ENCODE peak calls at places on chromosome 15, in five cellular contexts. G is Caki2; M is heart right ventricle; B is left cardiac atrium; V is CD8-positive, alpha-beta memory T cell. S is an unnamed sample.

GRCh38 chr15:89912674-89913396 is at the start of gene ARPIN:
- DNase-seq in V (peak), B (peak), M (peak), G (peak), S (peak)

GRCh38 chr15:84872009-84872900 is 12.2 kb upstream of the SLC28A1 start:
- DNase-seq in G (no peak), V (no peak), M (no peak), B (no peak), S (no peak)

GRCh38 chr15:96142498-96142897 is 188.0 kb upstream of the NR2F2 start:
- DNase-seq in G (no peak), M (no peak), V (no peak), B (no peak), S (no peak)

GRCh38 chr15:62847900-62848489 is 194.6 kb upstream of the TPM1 start:
- DNase-seq in B (peak), V (no peak), G (peak), M (peak), S (peak)

GRCh38 chr15:73374599-73374998 is 5.8 kb upstream of the HCN4 start:
- DNase-seq in M (peak), B (peak), V (no peak), G (no peak), S (no peak)

GRCh38 chr15:71252036-71252898 is 137.0 kb downstream of the THSD4 start:
- DNase-seq in M (no peak), B (no peak), V (no peak), G (peak), S (no peak)

GRCh38 chr15:64891546-64891945 is 20.2 kb upstream of the ANKDD1A start:
- DNase-seq in B (no peak), M (no peak), G (no peak), V (no peak), S (no peak)

GRCh38 chr15:54792526-54792925 is 404.2 kb downstream of the RSL24D1 start:
- DNase-seq in M (no peak), B (no peak), G (no peak), V (no peak), S (no peak)

GRCh38 chr15:74406992-74407705 is 26.6 kb downstream of the SEMA7A start:
- DNase-seq in M (no peak), V (no peak), G (peak), B (no peak), S (no peak)

GRCh38 chr15:94327356-94327936 is 96.1 kb downstream of the MCTP2 start:
- DNase-seq in M (no peak), B (no peak), G (peak), V (no peak), S (no peak)

GRCh38 chr15:43852607-43853006 is 25.8 kb downstream of the WDR76 start:
- DNase-seq in M (no peak), G (no peak), B (no peak), V (no peak), S (no peak)

GRCh38 chr15:43329222-43329959 is 982 bp downstream of the LCMT2 start:
- DNase-seq in G (no peak), B (peak), M (no peak), V (no peak), S (peak)

GRCh38 chr15:52670087-52670486 is 9.1 kb downstream of the ATOSA start:
- DNase-seq in M (no peak), G (no peak), B (no peak), V (no peak), S (no peak)

GRCh38 chr15:55230051-55230670 is 33.4 kb upstream of the RSL24D1 start:
- DNase-seq in V (no peak), G (no peak), M (no peak), B (no peak), S (no peak)

GRCh38 chr15:78316211-78317077 is 17.0 kb upstream of the SKIC8 start:
- DNase-seq in V (no peak), M (no peak), B (no peak), G (no peak), S (no peak)

GRCh38 chr15:81813215-81813614 is 232.6 kb downstream of the MEX3B start:
- DNase-seq in V (no peak), M (no peak), G (no peak), B (no peak), S (no peak)

GRCh38 chr15:97979131-97979502 is 18.6 kb downstream of the ARRDC4 start:
- DNase-seq in V (no peak), G (no peak), M (no peak), B (no peak), S (no peak)

GRCh38 chr15:91135201-91136130 is 35.4 kb downstream of the SV2B start:
- DNase-seq in B (no peak), G (peak), V (no peak), M (no peak), S (no peak)

GRCh38 chr15:95290376-95290973 is 1040.0 kb upstream of the NR2F2 start:
- DNase-seq in M (no peak), V (no peak), G (no peak), B (no peak), S (no peak)

GRCh38 chr15:82571722-82572222 is 31.5 kb upstream of the RPS17 start:
- DNase-seq in G (peak), M (peak), B (peak), V (no peak), S (peak)

GRCh38 chr15:73575636-73576247 is 57.4 kb downstream of the NPTN start:
- DNase-seq in B (peak), M (peak), V (no peak), G (no peak), S (no peak)

GRCh38 chr15:50355980-50356379 is 982 bp upstream of the GABPB1 start:
- DNase-seq in G (no peak), M (no peak), B (no peak), V (no peak), S (no peak)

GRCh38 chr15:77464129-77464865 is 43.6 kb downstream of the HMG20A start:
- DNase-seq in G (peak), B (no peak), M (no peak), V (no peak), S (no peak)

GRCh38 chr15:81888748-81889479 is 156.9 kb downstream of the MEX3B start:
- DNase-seq in V (no peak), G (no peak), M (no peak), B (no peak), S (no peak)

GRCh38 chr15:78105541-78106241 is 13.3 kb downstream of the SH2D7 start:
- DNase-seq in V (no peak), G (no peak), M (no peak), B (peak), S (no peak)

GRCh38 chr15:59532770-59533379 is 78.7 kb upstream of the GCNT3 start:
- DNase-seq in B (peak), G (peak), M (no peak), V (peak), S (no peak)

GRCh38 chr15:92906563-92907081 is 6.5 kb downstream of the CHD2 start:
- DNase-seq in M (no peak), V (peak), B (no peak), G (peak), S (no peak)

GRCh38 chr15:64847876-64848716 is 6.4 kb downstream of the PLEKHO2 start:
- DNase-seq in V (no peak), B (no peak), G (no peak), M (no peak), S (no peak)

GRCh38 chr15:51864408-51865056 is 35.1 kb downstream of the TMOD3 start:
- DNase-seq in G (peak), M (no peak), B (no peak), V (no peak), S (no peak)

S was measured in lung.